ENCODE peak calls at places on chromosomes 7 and 10, in seven cellular contexts. T is HCT116, M is SK-N-SH, U is HepG2, Z is K562, S is H1, A is GM12878. V is an unnamed sample.

GRCh38 chr7:139106959-139107358 is 2.6 kb downstream of the ZC3HAV1 start:
- DNase-seq in T (no peak), M (no peak), U (no peak), Z (no peak), S (no peak), A (no peak), V (no peak)

GRCh38 chr10:81127931-81128330 is 590.2 kb downstream of the SH2D4B start:
- DNase-seq in T (no peak), M (no peak), U (no peak), Z (no peak), S (no peak), A (no peak), V (no peak)

GRCh38 chr10:133526957-133527588 is at the start of gene CYP2E1:
- DNase-seq in T (no peak), M (no peak), U (no peak), Z (no peak), S (no peak), A (no peak), V (no peak)

GRCh38 chr7:92840309-92840708 is 3.9 kb upstream of the CDK6 start:
- DNase-seq in T (no peak), M (no peak), U (no peak), Z (no peak), S (no peak), A (no peak), V (no peak)

GRCh38 chr10:124227306-124228016 is 134.1 kb upstream of the CHST15 start:
- DNase-seq in T (no peak), M (no peak), U (no peak), Z (no peak), S (no peak), A (no peak), V (no peak)

GRCh38 chr10:118459642-118460193 is 117.6 kb upstream of the FAM204A start:
- DNase-seq in T (peak; percentile 73), M (peak; percentile 63), U (peak; percentile 43), Z (peak; percentile 66), S (peak; percentile 25), A (no peak), V (peak; percentile 76)

GRCh38 chr10:118374404-118374803 is 32.3 kb upstream of the FAM204A start:
- DNase-seq in T (no peak), M (no peak), U (no peak), Z (no peak), S (no peak), A (no peak), V (no peak)

GRCh38 chr10:13773496-13774170 is 186.9 kb downstream of the PRPF18 start:
- DNase-seq in T (no peak), M (no peak), U (no peak), Z (no peak), S (no peak), A (no peak), V (no peak)

GRCh38 chr10:100006241-100006886 is 3.4 kb downstream of the DNMBP start:
- DNase-seq in T (peak; percentile 96), M (no peak), U (peak; percentile 57), Z (no peak), S (no peak), A (peak; percentile 55), V (no peak)

GRCh38 chr7:144102041-144102440 is 7.3 kb upstream of the OR2A2 start:
- DNase-seq in T (no peak), M (no peak), U (no peak), Z (no peak), S (no peak), A (no peak), V (no peak)

GRCh38 chr7:144098776-144099175 is 10.6 kb upstream of the OR2A2 start:
- DNase-seq in T (no peak), M (no peak), U (no peak), Z (no peak), S (no peak), A (no peak), V (no peak)

GRCh38 chr7:144100607-144101006 is 8.8 kb upstream of the OR2A2 start:
- DNase-seq in T (no peak), M (no peak), U (no peak), Z (no peak), S (no peak), A (no peak), V (no peak)
- TF ChIP-seq JUND in T (no peak), M (no peak), U (no peak), Z (no peak), S (no peak), A (no peak), V (no peak)

DNA sequence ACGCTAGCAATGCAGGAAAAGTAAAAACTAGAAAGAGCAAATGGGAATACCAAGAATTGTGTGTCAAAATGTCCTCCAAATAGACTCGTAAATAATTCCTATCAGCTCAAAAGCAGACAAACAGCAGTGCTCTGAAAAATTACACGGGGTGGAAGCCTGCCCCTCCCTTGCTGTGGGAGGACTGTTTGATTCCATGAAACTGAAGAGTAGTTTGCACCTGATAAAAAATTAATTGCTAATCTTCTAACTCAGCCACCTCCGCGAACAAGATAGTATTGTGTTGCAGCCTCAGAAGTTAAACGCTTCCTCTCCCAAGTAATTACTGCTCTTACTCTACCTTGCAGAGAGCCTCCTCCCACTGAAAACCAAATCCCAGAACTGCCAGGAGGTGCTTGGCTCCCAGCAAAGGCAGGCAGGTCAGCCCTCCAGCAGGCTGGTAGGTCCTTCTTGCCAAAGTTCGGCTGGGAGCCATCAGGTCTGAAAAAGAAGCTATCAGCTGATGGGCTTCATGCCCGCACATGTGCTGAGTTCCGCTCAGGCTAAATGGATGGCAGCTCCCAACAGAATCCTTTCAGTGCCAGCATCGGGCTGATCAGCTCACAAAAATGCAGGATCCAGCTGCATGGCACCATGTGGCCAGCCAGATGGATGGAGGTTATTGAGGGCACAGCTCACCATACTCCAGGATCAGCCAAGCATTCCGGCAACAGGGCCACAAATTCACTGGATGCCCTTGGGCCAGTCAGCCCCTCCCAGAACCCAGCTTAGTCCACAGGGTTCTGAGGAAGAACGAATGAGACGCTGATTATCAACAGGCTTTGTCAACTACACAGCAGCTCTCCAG is 37.1 kb downstream of the MAD1L1 start:
- DNase-seq in T (no peak), M (no peak), U (no peak), Z (no peak), S (no peak), A (no peak), V (no peak)
- TF ChIP-seq JUND in T (no peak), M (no peak), U (no peak), Z (no peak), S (no peak), A (no peak), V (no peak)

GRCh38 chr7:140214075-140214684 is 37.4 kb upstream of the KDM7A start:
- DNase-seq in T (no peak), M (peak; percentile 49), U (peak; percentile 42), Z (no peak), S (no peak), A (peak; percentile 43), V (no peak)
- TF ChIP-seq JUND in T (no peak), M (no peak), U (no peak), Z (no peak), S (no peak), A (no peak), V (no peak)

DNA sequence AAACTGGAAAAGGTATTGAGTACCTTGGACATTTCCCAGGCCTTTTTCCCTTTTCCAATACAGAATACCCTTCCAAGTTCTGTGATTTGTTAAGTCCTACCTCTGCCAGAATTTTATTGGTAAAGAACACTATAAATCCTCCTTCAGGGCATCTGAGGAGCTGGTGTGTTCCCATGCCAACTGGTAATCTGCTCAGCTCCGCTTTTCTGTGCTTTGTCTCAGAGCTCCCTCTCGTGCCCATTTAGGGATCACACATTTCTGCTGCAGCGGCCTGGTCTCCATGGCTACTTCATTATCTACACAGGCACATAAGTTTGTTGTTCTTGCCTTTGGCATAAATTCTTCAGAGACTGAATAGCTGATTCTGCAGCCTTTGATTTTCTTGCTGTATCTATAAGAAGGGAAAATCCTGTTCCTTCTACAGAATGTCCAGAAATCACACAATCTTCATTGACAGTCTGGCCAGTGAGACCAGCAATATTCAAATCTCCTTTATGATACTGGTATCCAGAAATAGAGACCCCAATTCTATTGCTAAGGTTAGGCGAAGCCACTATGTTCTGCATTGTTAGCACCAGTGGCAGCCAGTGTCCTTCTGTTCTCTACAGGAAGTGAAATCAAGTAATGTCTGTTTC is 52.0 kb downstream of the DENND11 start:
- DNase-seq in T (peak; percentile 45), M (peak; percentile 85), U (peak; percentile 41), Z (peak; percentile 68), S (peak; percentile 23), A (peak; percentile 40), V (peak; percentile 49)
- TF ChIP-seq JUND in T (no peak), M (no peak), U (no peak), Z (no peak), S (no peak), A (no peak), V (no peak)

V was measured in T47D.